ENCODE peak calls at places on chromosomes 1 and 21, in four cellular contexts. I is ovary, W is astrocyte of the spinal cord, X is nephron progenitor cell. G is an unnamed sample.

GRCh38 chr1:23638786-23639241 is 52.8 kb upstream of the RPL11 start:
- DNase-seq in I (no peak), W (no peak), X (no peak), G (no peak)

GRCh38 chr1:78005755-78006154 is 1.0 kb downstream of the DNAJB4 start:
- DNase-seq in I (no peak), W (peak), X (no peak), G (no peak)

GRCh38 chr1:26036756-26037281 is 9.1 kb downstream of the SLC30A2 start:
- DNase-seq in I (peak), W (no peak), X (no peak), G (no peak)

GRCh38 chr1:46393510-46393909 is 607 bp upstream of the FAAH start:
- DNase-seq in I (no peak), W (no peak), X (no peak), G (no peak)

GRCh38 chr1:29651684-29652665 is 415.7 kb downstream of the PTPRU start:
- DNase-seq in I (no peak), W (no peak), X (no peak), G (peak)

GRCh38 chr1:226533220-226533619 is 15.3 kb upstream of the STUM start:
- DNase-seq in I (no peak), W (no peak), X (no peak), G (no peak)

GRCh38 chr1:40020447-40021085 is 20.0 kb upstream of the CAP1 start:
- DNase-seq in I (no peak), W (no peak), X (no peak), G (no peak)

GRCh38 chr1:43052322-43052721 is 93.7 kb upstream of the SLC2A1 start:
- DNase-seq in I (no peak), W (no peak), X (no peak), G (no peak)

GRCh38 chr1:212918751-212919150 is 31.6 kb upstream of the VASH2 start:
- DNase-seq in I (no peak), W (no peak), X (no peak), G (no peak)

GRCh38 chr1:29505537-29506220 is 269.4 kb downstream of the PTPRU start:
- DNase-seq in I (no peak), W (no peak), X (no peak), G (peak)

GRCh38 chr1:19762175-19762779 is 37.4 kb downstream of the TMCO4 start:
- DNase-seq in I (peak), W (no peak), X (peak), G (no peak)

GRCh38 chr1:44418022-44418673 is 13.1 kb downstream of the RNF220 start:
- DNase-seq in I (no peak), W (no peak), X (peak), G (no peak)

GRCh38 chr1:18400347-18401102 is 80.2 kb upstream of the KLHDC7A start:
- DNase-seq in I (no peak), W (no peak), X (no peak), G (no peak)

GRCh38 chr1:23100074-23100748 is 68.4 kb downstream of the LUZP1 start:
- DNase-seq in I (no peak), W (peak), X (no peak), G (no peak)

DNA sequence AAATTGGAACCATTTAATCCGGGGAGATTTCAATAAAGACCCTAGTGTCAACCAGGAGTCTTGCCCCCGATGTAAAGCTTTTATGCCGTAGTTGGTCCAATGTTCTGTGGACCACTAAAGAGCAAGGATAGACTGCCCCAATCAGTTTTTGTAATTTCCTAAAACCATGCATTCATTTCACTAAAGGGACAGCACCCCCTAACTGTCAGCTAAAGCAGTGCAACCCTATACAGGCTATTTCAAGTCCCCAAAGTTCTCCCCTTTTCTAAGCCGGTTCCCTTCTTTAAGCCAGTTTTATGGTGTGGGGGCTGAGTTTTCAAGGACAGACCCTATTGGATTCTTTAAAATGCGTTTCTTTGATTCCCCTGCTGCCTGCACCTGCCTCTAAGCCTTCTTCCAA is 12.7 kb upstream of the PDPN start:
- DNase-seq in I (no peak), W (no peak), X (no peak), G (no peak)
- TF ChIP-seq CTCF in I (no peak), W (peak), X (peak), G (peak)

GRCh38 chr1:99472893-99473292 is 173.0 kb upstream of the PALMD start:
- DNase-seq in I (no peak), W (no peak), X (no peak), G (no peak)
- TF ChIP-seq CTCF in I (no peak), W (no peak), X (no peak), G (no peak)

DNA sequence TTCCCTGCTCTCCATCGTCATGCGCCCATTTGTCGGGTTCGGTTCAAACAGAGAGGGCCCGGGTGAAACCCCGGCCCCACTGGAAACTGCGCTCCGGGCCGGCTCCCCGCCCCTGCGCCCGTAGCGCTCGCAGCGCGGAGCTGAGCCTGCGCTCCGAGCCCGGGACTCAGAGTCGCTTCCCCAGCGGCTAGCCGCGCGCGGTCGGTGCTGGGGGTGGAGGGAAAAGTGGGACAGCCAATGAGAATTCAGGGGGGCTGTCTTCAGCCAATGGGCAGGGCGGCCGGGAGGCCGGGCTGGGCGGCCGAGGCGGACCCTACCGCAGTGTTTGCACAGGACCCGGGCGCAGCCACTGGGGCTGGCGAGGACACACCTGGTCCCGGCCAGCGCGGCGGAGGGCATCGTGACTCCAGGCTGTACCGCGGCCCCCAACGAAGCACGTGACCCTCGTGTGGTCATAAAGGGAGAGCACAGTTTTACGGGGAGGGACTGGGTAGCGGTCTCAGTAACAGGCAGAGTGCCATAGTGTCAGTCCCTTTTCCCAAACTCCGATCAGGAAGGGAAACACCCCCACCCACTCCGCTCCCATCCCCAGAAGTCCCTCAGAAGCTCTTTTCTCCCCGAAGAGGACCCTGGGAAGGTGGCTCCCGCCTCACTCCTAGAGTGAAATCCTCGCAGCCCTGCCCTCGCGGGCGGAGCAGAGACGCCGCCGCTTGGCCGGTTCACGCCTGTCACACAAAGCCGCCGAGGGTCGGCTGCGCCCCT is at the start of gene INKA2:
- DNase-seq in I (peak), W (peak), X (peak), G (peak)
- TF ChIP-seq CTCF in I (no peak), W (peak), X (no peak), G (no peak)

GRCh38 chr1:21575351-21575942 is 66.2 kb downstream of the ALPL start:
- DNase-seq in I (no peak), W (no peak), X (no peak), G (no peak)

GRCh38 chr1:21577933-21578332 is 68.7 kb downstream of the ALPL start:
- DNase-seq in I (no peak), W (no peak), X (no peak), G (no peak)

GRCh38 chr1:21576031-21576797 is 67.0 kb downstream of the ALPL start:
- DNase-seq in I (no peak), W (no peak), X (no peak), G (no peak)

GRCh38 chr1:21576798-21577187 is 67.6 kb downstream of the ALPL start:
- DNase-seq in I (no peak), W (no peak), X (no peak), G (no peak)

GRCh38 chr1:21577324-21577723 is 68.1 kb downstream of the ALPL start:
- DNase-seq in I (no peak), W (no peak), X (no peak), G (no peak)
- TF ChIP-seq CTCF in I (no peak), W (no peak), X (no peak), G (no peak)

GRCh38 chr21:45138199-45139002 is 64.0 kb downstream of the ADARB1 start:
- DNase-seq in I (no peak), W (peak), X (peak), G (no peak)
- TF ChIP-seq CTCF in I (peak), W (peak), X (peak), G (peak)